ENCODE peak calls at places on chromosomes 1 and 21, in four cellular contexts. One of them, this sample, is unnamed.

GRCh38 chr1:161890574-161890973 is 124.5 kb downstream of the ATF6 start:
- DNase-seq in GM06990: peak
- DNase-seq in nucleus accumbens: no peak
- DNase-seq in activated CD4-positive, alpha-beta T cell treated with anti-CD3 and anti-CD28 coated beads, Interleukin-2, amount 10 ng/mL, durations not matched to agents 24 days and 14 days: no peak
- DNase-seq in this sample: no peak

GRCh38 chr1:1234180-1234808 is 2.3 kb downstream of the B3GALT6 start:
- DNase-seq in GM06990: no peak
- DNase-seq in nucleus accumbens: no peak
- DNase-seq in activated CD4-positive, alpha-beta T cell treated with anti-CD3 and anti-CD28 coated beads, Interleukin-2, amount 10 ng/mL, durations not matched to agents 24 days and 14 days: no peak
- DNase-seq in this sample: no peak

GRCh38 chr1:109309347-109309746 is 2.5 kb upstream of the MYBPHL start:
- DNase-seq in GM06990: no peak
- DNase-seq in nucleus accumbens: no peak
- DNase-seq in activated CD4-positive, alpha-beta T cell treated with anti-CD3 and anti-CD28 coated beads, Interleukin-2, amount 10 ng/mL, durations not matched to agents 24 days and 14 days: no peak
- DNase-seq in this sample: no peak

GRCh38 chr1:47579809-47580208 is 142.0 kb downstream of the FOXD2 start:
- DNase-seq in GM06990: no peak
- DNase-seq in nucleus accumbens: no peak
- DNase-seq in activated CD4-positive, alpha-beta T cell treated with anti-CD3 and anti-CD28 coated beads, Interleukin-2, amount 10 ng/mL, durations not matched to agents 24 days and 14 days: no peak
- DNase-seq in this sample: no peak

GRCh38 chr1:43549921-43550597 is 19.4 kb downstream of the PTPRF start:
- DNase-seq in GM06990: peak
- DNase-seq in nucleus accumbens: no peak
- DNase-seq in activated CD4-positive, alpha-beta T cell treated with anti-CD3 and anti-CD28 coated beads, Interleukin-2, amount 10 ng/mL, durations not matched to agents 24 days and 14 days: peak
- DNase-seq in this sample: no peak

GRCh38 chr1:159854101-159854692 is 8.3 kb downstream of the VSIG8 start:
- DNase-seq in GM06990: no peak
- DNase-seq in nucleus accumbens: no peak
- DNase-seq in activated CD4-positive, alpha-beta T cell treated with anti-CD3 and anti-CD28 coated beads, Interleukin-2, amount 10 ng/mL, durations not matched to agents 24 days and 14 days: peak
- DNase-seq in this sample: no peak

GRCh38 chr1:84936116-84936810 is 43.3 kb upstream of the LPAR3 start:
- DNase-seq in GM06990: no peak
- DNase-seq in nucleus accumbens: no peak
- DNase-seq in activated CD4-positive, alpha-beta T cell treated with anti-CD3 and anti-CD28 coated beads, Interleukin-2, amount 10 ng/mL, durations not matched to agents 24 days and 14 days: peak
- DNase-seq in this sample: peak

GRCh38 chr1:24418898-24419628 is 3.5 kb downstream of the NIPAL3 start:
- DNase-seq in GM06990: no peak
- DNase-seq in nucleus accumbens: no peak
- DNase-seq in activated CD4-positive, alpha-beta T cell treated with anti-CD3 and anti-CD28 coated beads, Interleukin-2, amount 10 ng/mL, durations not matched to agents 24 days and 14 days: peak
- DNase-seq in this sample: no peak

GRCh38 chr1:1761504-1762376 is 16.5 kb downstream of the NADK start:
- DNase-seq in GM06990: no peak
- DNase-seq in nucleus accumbens: no peak
- DNase-seq in activated CD4-positive, alpha-beta T cell treated with anti-CD3 and anti-CD28 coated beads, Interleukin-2, amount 10 ng/mL, durations not matched to agents 24 days and 14 days: no peak
- DNase-seq in this sample: no peak

GRCh38 chr1:9278585-9279153 is 14.0 kb upstream of the SPSB1 start:
- DNase-seq in GM06990: no peak
- DNase-seq in nucleus accumbens: no peak
- DNase-seq in activated CD4-positive, alpha-beta T cell treated with anti-CD3 and anti-CD28 coated beads, Interleukin-2, amount 10 ng/mL, durations not matched to agents 24 days and 14 days: no peak
- DNase-seq in this sample: no peak

GRCh38 chr1:241706967-241707366 is 54.9 kb downstream of the WDR64 start:
- DNase-seq in GM06990: no peak
- DNase-seq in nucleus accumbens: no peak
- DNase-seq in activated CD4-positive, alpha-beta T cell treated with anti-CD3 and anti-CD28 coated beads, Interleukin-2, amount 10 ng/mL, durations not matched to agents 24 days and 14 days: peak
- DNase-seq in this sample: no peak

GRCh38 chr21:25967566-25968438 is 202.8 kb downstream of the APP start:
- DNase-seq in GM06990: peak
- DNase-seq in nucleus accumbens: no peak
- DNase-seq in activated CD4-positive, alpha-beta T cell treated with anti-CD3 and anti-CD28 coated beads, Interleukin-2, amount 10 ng/mL, durations not matched to agents 24 days and 14 days: peak
- DNase-seq in this sample: no peak

GRCh38 chr1:54619749-54620148 is 3.6 kb downstream of the FAM151A start:
- DNase-seq in GM06990: no peak
- DNase-seq in nucleus accumbens: no peak
- DNase-seq in activated CD4-positive, alpha-beta T cell treated with anti-CD3 and anti-CD28 coated beads, Interleukin-2, amount 10 ng/mL, durations not matched to agents 24 days and 14 days: no peak
- DNase-seq in this sample: no peak

GRCh38 chr1:220787069-220787614 is 429 bp downstream of the MTARC1 start:
- DNase-seq in GM06990: no peak
- DNase-seq in nucleus accumbens: no peak
- DNase-seq in activated CD4-positive, alpha-beta T cell treated with anti-CD3 and anti-CD28 coated beads, Interleukin-2, amount 10 ng/mL, durations not matched to agents 24 days and 14 days: no peak
- DNase-seq in this sample: no peak

GRCh38 chr1:208047975-208048374 is 137.1 kb upstream of the CD34 start:
- DNase-seq in GM06990: no peak
- DNase-seq in nucleus accumbens: no peak
- DNase-seq in activated CD4-positive, alpha-beta T cell treated with anti-CD3 and anti-CD28 coated beads, Interleukin-2, amount 10 ng/mL, durations not matched to agents 24 days and 14 days: no peak
- DNase-seq in this sample: no peak

GRCh38 chr1:218867941-218868656 is 305.6 kb upstream of the LYPLAL1 start:
- DNase-seq in GM06990: no peak
- DNase-seq in nucleus accumbens: no peak
- DNase-seq in activated CD4-positive, alpha-beta T cell treated with anti-CD3 and anti-CD28 coated beads, Interleukin-2, amount 10 ng/mL, durations not matched to agents 24 days and 14 days: no peak
- DNase-seq in this sample: no peak

GRCh38 chr1:40742363-40743061 is 41.1 kb upstream of the KCNQ4 start:
- DNase-seq in GM06990: no peak
- DNase-seq in nucleus accumbens: no peak
- DNase-seq in activated CD4-positive, alpha-beta T cell treated with anti-CD3 and anti-CD28 coated beads, Interleukin-2, amount 10 ng/mL, durations not matched to agents 24 days and 14 days: no peak
- DNase-seq in this sample: no peak

GRCh38 chr21:33362044-33362555 is 37.3 kb downstream of the IFNAR1 start:
- DNase-seq in GM06990: peak
- DNase-seq in nucleus accumbens: no peak
- DNase-seq in activated CD4-positive, alpha-beta T cell treated with anti-CD3 and anti-CD28 coated beads, Interleukin-2, amount 10 ng/mL, durations not matched to agents 24 days and 14 days: peak
- DNase-seq in this sample: no peak

GRCh38 chr1:245060684-245061374 is 94.0 kb upstream of the KIF26B start:
- DNase-seq in GM06990: no peak
- DNase-seq in nucleus accumbens: no peak
- DNase-seq in activated CD4-positive, alpha-beta T cell treated with anti-CD3 and anti-CD28 coated beads, Interleukin-2, amount 10 ng/mL, durations not matched to agents 24 days and 14 days: no peak
- DNase-seq in this sample: no peak

GRCh38 chr1:155033524-155033923 is at the start of the genes DCST1 and DCST2:
- DNase-seq in GM06990: no peak
- DNase-seq in nucleus accumbens: no peak
- DNase-seq in activated CD4-positive, alpha-beta T cell treated with anti-CD3 and anti-CD28 coated beads, Interleukin-2, amount 10 ng/mL, durations not matched to agents 24 days and 14 days: no peak
- DNase-seq in this sample: no peak

GRCh38 chr1:179190861-179191260 is 38.6 kb downstream of the ABL2 start:
- DNase-seq in GM06990: no peak
- DNase-seq in nucleus accumbens: no peak
- DNase-seq in activated CD4-positive, alpha-beta T cell treated with anti-CD3 and anti-CD28 coated beads, Interleukin-2, amount 10 ng/mL, durations not matched to agents 24 days and 14 days: no peak
- DNase-seq in this sample: no peak

GRCh38 chr1:245195398-245195797 is 40.6 kb downstream of the KIF26B start:
- DNase-seq in GM06990: no peak
- DNase-seq in nucleus accumbens: no peak
- DNase-seq in activated CD4-positive, alpha-beta T cell treated with anti-CD3 and anti-CD28 coated beads, Interleukin-2, amount 10 ng/mL, durations not matched to agents 24 days and 14 days: no peak
- DNase-seq in this sample: no peak

GRCh38 chr1:27538793-27539192 is 48.8 kb upstream of the WASF2 start:
- DNase-seq in GM06990: no peak
- DNase-seq in nucleus accumbens: no peak
- DNase-seq in activated CD4-positive, alpha-beta T cell treated with anti-CD3 and anti-CD28 coated beads, Interleukin-2, amount 10 ng/mL, durations not matched to agents 24 days and 14 days: no peak
- DNase-seq in this sample: no peak

GRCh38 chr1:94542088-94542671 is 621 bp upstream of the F3 start:
- DNase-seq in GM06990: no peak
- DNase-seq in nucleus accumbens: no peak
- DNase-seq in activated CD4-positive, alpha-beta T cell treated with anti-CD3 and anti-CD28 coated beads, Interleukin-2, amount 10 ng/mL, durations not matched to agents 24 days and 14 days: no peak
- DNase-seq in this sample: no peak

GRCh38 chr1:152034654-152035405 is 2.0 kb downstream of the S100A11 start:
- DNase-seq in GM06990: peak
- DNase-seq in nucleus accumbens: no peak
- DNase-seq in activated CD4-positive, alpha-beta T cell treated with anti-CD3 and anti-CD28 coated beads, Interleukin-2, amount 10 ng/mL, durations not matched to agents 24 days and 14 days: peak
- DNase-seq in this sample: peak

GRCh38 chr1:3898475-3898735 is 1.7 kb downstream of the C1orf174 start:
- DNase-seq in GM06990: no peak
- DNase-seq in nucleus accumbens: no peak
- DNase-seq in activated CD4-positive, alpha-beta T cell treated with anti-CD3 and anti-CD28 coated beads, Interleukin-2, amount 10 ng/mL, durations not matched to agents 24 days and 14 days: no peak
- DNase-seq in this sample: no peak

GRCh38 chr1:202010042-202011015 is at the start of gene ELF3:
- DNase-seq in GM06990: peak
- DNase-seq in nucleus accumbens: no peak
- DNase-seq in activated CD4-positive, alpha-beta T cell treated with anti-CD3 and anti-CD28 coated beads, Interleukin-2, amount 10 ng/mL, durations not matched to agents 24 days and 14 days: no peak
- DNase-seq in this sample: no peak

GRCh38 chr1:151238467-151238739 is 16.1 kb upstream of the PSMD4 start:
- DNase-seq in GM06990: no peak
- DNase-seq in nucleus accumbens: no peak
- DNase-seq in activated CD4-positive, alpha-beta T cell treated with anti-CD3 and anti-CD28 coated beads, Interleukin-2, amount 10 ng/mL, durations not matched to agents 24 days and 14 days: no peak
- DNase-seq in this sample: no peak

GRCh38 chr1:3917761-3918160 is 17.7 kb upstream of the C1orf174 start:
- DNase-seq in GM06990: no peak
- DNase-seq in nucleus accumbens: no peak
- DNase-seq in activated CD4-positive, alpha-beta T cell treated with anti-CD3 and anti-CD28 coated beads, Interleukin-2, amount 10 ng/mL, durations not matched to agents 24 days and 14 days: no peak
- DNase-seq in this sample: no peak

GRCh38 chr1:196317535-196318522 is 290.4 kb downstream of the KCNT2 start:
- DNase-seq in GM06990: no peak
- DNase-seq in nucleus accumbens: no peak
- DNase-seq in activated CD4-positive, alpha-beta T cell treated with anti-CD3 and anti-CD28 coated beads, Interleukin-2, amount 10 ng/mL, durations not matched to agents 24 days and 14 days: no peak
- DNase-seq in this sample: no peak

GRCh38 chr1:227759345-227760300 is 24.4 kb downstream of the SNAP47 start:
- DNase-seq in GM06990: no peak
- DNase-seq in nucleus accumbens: no peak
- DNase-seq in activated CD4-positive, alpha-beta T cell treated with anti-CD3 and anti-CD28 coated beads, Interleukin-2, amount 10 ng/mL, durations not matched to agents 24 days and 14 days: no peak
- DNase-seq in this sample: no peak

GRCh38 chr1:79364896-79365295 is 358.4 kb upstream of the ADGRL4 start:
- DNase-seq in GM06990: no peak
- DNase-seq in nucleus accumbens: no peak
- DNase-seq in activated CD4-positive, alpha-beta T cell treated with anti-CD3 and anti-CD28 coated beads, Interleukin-2, amount 10 ng/mL, durations not matched to agents 24 days and 14 days: no peak
- DNase-seq in this sample: no peak

GRCh38 chr1:179714159-179714558 is 28.9 kb upstream of the FAM163A start:
- DNase-seq in GM06990: no peak
- DNase-seq in nucleus accumbens: no peak
- DNase-seq in activated CD4-positive, alpha-beta T cell treated with anti-CD3 and anti-CD28 coated beads, Interleukin-2, amount 10 ng/mL, durations not matched to agents 24 days and 14 days: no peak
- DNase-seq in this sample: no peak

GRCh38 chr21:45303751-45304150 is 16.1 kb upstream of the POFUT2 start:
- DNase-seq in GM06990: no peak
- DNase-seq in nucleus accumbens: no peak
- DNase-seq in activated CD4-positive, alpha-beta T cell treated with anti-CD3 and anti-CD28 coated beads, Interleukin-2, amount 10 ng/mL, durations not matched to agents 24 days and 14 days: no peak
- DNase-seq in this sample: no peak

GRCh38 chr1:47438321-47439150 is 692 bp downstream of the FOXD2 start:
- DNase-seq in GM06990: no peak
- DNase-seq in nucleus accumbens: no peak
- DNase-seq in activated CD4-positive, alpha-beta T cell treated with anti-CD3 and anti-CD28 coated beads, Interleukin-2, amount 10 ng/mL, durations not matched to agents 24 days and 14 days: peak
- DNase-seq in this sample: no peak

GRCh38 chr1:24599265-24599664 is 43.4 kb downstream of the NCMAP start:
- DNase-seq in GM06990: no peak
- DNase-seq in nucleus accumbens: no peak
- DNase-seq in activated CD4-positive, alpha-beta T cell treated with anti-CD3 and anti-CD28 coated beads, Interleukin-2, amount 10 ng/mL, durations not matched to agents 24 days and 14 days: no peak
- DNase-seq in this sample: no peak

GRCh38 chr1:188489336-188490112 is 1660.8 kb downstream of the PLA2G4A start:
- DNase-seq in GM06990: no peak
- DNase-seq in nucleus accumbens: no peak
- DNase-seq in activated CD4-positive, alpha-beta T cell treated with anti-CD3 and anti-CD28 coated beads, Interleukin-2, amount 10 ng/mL, durations not matched to agents 24 days and 14 days: no peak
- DNase-seq in this sample: no peak

GRCh38 chr1:201739492-201740085 is 89.4 kb upstream of the IPO9 start:
- DNase-seq in GM06990: no peak
- DNase-seq in nucleus accumbens: no peak
- DNase-seq in activated CD4-positive, alpha-beta T cell treated with anti-CD3 and anti-CD28 coated beads, Interleukin-2, amount 10 ng/mL, durations not matched to agents 24 days and 14 days: peak
- DNase-seq in this sample: no peak